ENCODE peak calls at places on chromosomes 3 and 15, in seven cellular contexts. One of them, this sample, is unnamed.

GRCh38 chr15:41572866-41573265 is 13.9 kb downstream of the TYRO3 start:
- DNase-seq in NCI-H1105 treated with DMSO at 0.1 percent for 48 hours: no peak
- DNase-seq in stimulated activated CD8-positive, alpha-beta memory T cell treated with anti-CD3 and anti-CD28 coated beads, Interleukin-15, amount 100 ng/mL, for 24 hours: no peak
- DNase-seq in GM03348: no peak
- DNase-seq in GDM1: no peak
- DNase-seq in B cell: no peak
- DNase-seq in uterus: no peak
- DNase-seq in this sample: no peak

GRCh38 chr3:159634414-159634813 is 354.2 kb upstream of the IL12A start:
- DNase-seq in NCI-H1105 treated with DMSO at 0.1 percent for 48 hours: peak; percentile 68
- DNase-seq in stimulated activated CD8-positive, alpha-beta memory T cell treated with anti-CD3 and anti-CD28 coated beads, Interleukin-15, amount 100 ng/mL, for 24 hours: no peak
- DNase-seq in GM03348: no peak
- DNase-seq in GDM1: no peak
- DNase-seq in B cell: no peak
- DNase-seq in uterus: no peak
- DNase-seq in this sample: no peak

GRCh38 chr3:76321615-76322014 is 536.3 kb upstream of the ZNF717 start:
- DNase-seq in NCI-H1105 treated with DMSO at 0.1 percent for 48 hours: no peak
- DNase-seq in stimulated activated CD8-positive, alpha-beta memory T cell treated with anti-CD3 and anti-CD28 coated beads, Interleukin-15, amount 100 ng/mL, for 24 hours: no peak
- DNase-seq in GM03348: no peak
- DNase-seq in GDM1: no peak
- DNase-seq in B cell: no peak
- DNase-seq in uterus: no peak
- DNase-seq in this sample: no peak

GRCh38 chr3:123292321-123293310 is 90.9 kb downstream of the SEC22A start:
- DNase-seq in NCI-H1105 treated with DMSO at 0.1 percent for 48 hours: no peak
- DNase-seq in stimulated activated CD8-positive, alpha-beta memory T cell treated with anti-CD3 and anti-CD28 coated beads, Interleukin-15, amount 100 ng/mL, for 24 hours: no peak
- DNase-seq in GM03348: no peak
- DNase-seq in GDM1: no peak
- DNase-seq in B cell: no peak
- DNase-seq in uterus: no peak
- DNase-seq in this sample: peak; percentile 78

GRCh38 chr15:31346367-31347066 is 19.9 kb downstream of the KLF13 start:
- DNase-seq in NCI-H1105 treated with DMSO at 0.1 percent for 48 hours: no peak
- DNase-seq in stimulated activated CD8-positive, alpha-beta memory T cell treated with anti-CD3 and anti-CD28 coated beads, Interleukin-15, amount 100 ng/mL, for 24 hours: no peak
- DNase-seq in GM03348: no peak
- DNase-seq in GDM1: no peak
- DNase-seq in B cell: peak; percentile 59
- DNase-seq in uterus: no peak
- DNase-seq in this sample: no peak

GRCh38 chr15:93974804-93975481 is 256.4 kb upstream of the MCTP2 start:
- DNase-seq in NCI-H1105 treated with DMSO at 0.1 percent for 48 hours: peak; percentile 19
- DNase-seq in stimulated activated CD8-positive, alpha-beta memory T cell treated with anti-CD3 and anti-CD28 coated beads, Interleukin-15, amount 100 ng/mL, for 24 hours: no peak
- DNase-seq in GM03348: peak; percentile 57
- DNase-seq in GDM1: no peak
- DNase-seq in B cell: no peak
- DNase-seq in uterus: no peak
- DNase-seq in this sample: peak; percentile 82

GRCh38 chr3:169147246-169148008 is 516.1 kb downstream of the MECOM start:
- DNase-seq in NCI-H1105 treated with DMSO at 0.1 percent for 48 hours: peak; percentile 72
- DNase-seq in stimulated activated CD8-positive, alpha-beta memory T cell treated with anti-CD3 and anti-CD28 coated beads, Interleukin-15, amount 100 ng/mL, for 24 hours: no peak
- DNase-seq in GM03348: peak; percentile 85
- DNase-seq in GDM1: no peak
- DNase-seq in B cell: no peak
- DNase-seq in uterus: no peak
- DNase-seq in this sample: peak; percentile 95

GRCh38 chr3:181880339-181880738 is 168.6 kb downstream of the SOX2 start:
- DNase-seq in NCI-H1105 treated with DMSO at 0.1 percent for 48 hours: peak; percentile 99
- DNase-seq in stimulated activated CD8-positive, alpha-beta memory T cell treated with anti-CD3 and anti-CD28 coated beads, Interleukin-15, amount 100 ng/mL, for 24 hours: no peak
- DNase-seq in GM03348: no peak
- DNase-seq in GDM1: no peak
- DNase-seq in B cell: no peak
- DNase-seq in uterus: no peak
- DNase-seq in this sample: peak; percentile 11

GRCh38 chr15:66673410-66674322 is 28.4 kb upstream of the SMAD6 start:
- DNase-seq in NCI-H1105 treated with DMSO at 0.1 percent for 48 hours: no peak
- DNase-seq in stimulated activated CD8-positive, alpha-beta memory T cell treated with anti-CD3 and anti-CD28 coated beads, Interleukin-15, amount 100 ng/mL, for 24 hours: no peak
- DNase-seq in GM03348: peak; percentile 35
- DNase-seq in GDM1: no peak
- DNase-seq in B cell: no peak
- DNase-seq in uterus: no peak
- DNase-seq in this sample: peak; percentile 93

GRCh38 chr15:84398763-84399701 is 163.5 kb downstream of the GOLGA6L4 start:
- DNase-seq in NCI-H1105 treated with DMSO at 0.1 percent for 48 hours: no peak
- DNase-seq in stimulated activated CD8-positive, alpha-beta memory T cell treated with anti-CD3 and anti-CD28 coated beads, Interleukin-15, amount 100 ng/mL, for 24 hours: no peak
- DNase-seq in GM03348: no peak
- DNase-seq in GDM1: no peak
- DNase-seq in B cell: peak; percentile 32
- DNase-seq in uterus: peak; percentile 12
- DNase-seq in this sample: no peak

GRCh38 chr3:62500556-62501294 is 127.4 kb upstream of the FEZF2 start:
- DNase-seq in NCI-H1105 treated with DMSO at 0.1 percent for 48 hours: no peak
- DNase-seq in stimulated activated CD8-positive, alpha-beta memory T cell treated with anti-CD3 and anti-CD28 coated beads, Interleukin-15, amount 100 ng/mL, for 24 hours: no peak
- DNase-seq in GM03348: no peak
- DNase-seq in GDM1: no peak
- DNase-seq in B cell: no peak
- DNase-seq in uterus: no peak
- DNase-seq in this sample: peak; percentile 91

GRCh38 chr3:47034868-47035489 is 55.5 kb downstream of the NBEAL2 start:
- DNase-seq in NCI-H1105 treated with DMSO at 0.1 percent for 48 hours: no peak
- DNase-seq in stimulated activated CD8-positive, alpha-beta memory T cell treated with anti-CD3 and anti-CD28 coated beads, Interleukin-15, amount 100 ng/mL, for 24 hours: no peak
- DNase-seq in GM03348: no peak
- DNase-seq in GDM1: no peak
- DNase-seq in B cell: no peak
- DNase-seq in uterus: no peak
- DNase-seq in this sample: no peak

GRCh38 chr15:40597024-40597423 is 3.0 kb downstream of the KNL1 start:
- DNase-seq in NCI-H1105 treated with DMSO at 0.1 percent for 48 hours: no peak
- DNase-seq in stimulated activated CD8-positive, alpha-beta memory T cell treated with anti-CD3 and anti-CD28 coated beads, Interleukin-15, amount 100 ng/mL, for 24 hours: no peak
- DNase-seq in GM03348: no peak
- DNase-seq in GDM1: no peak
- DNase-seq in B cell: no peak
- DNase-seq in uterus: no peak
- DNase-seq in this sample: no peak

GRCh38 chr15:30065025-30065801 is 17.5 kb upstream of the GOLGA8J start:
- DNase-seq in NCI-H1105 treated with DMSO at 0.1 percent for 48 hours: no peak
- DNase-seq in stimulated activated CD8-positive, alpha-beta memory T cell treated with anti-CD3 and anti-CD28 coated beads, Interleukin-15, amount 100 ng/mL, for 24 hours: no peak
- DNase-seq in GM03348: peak; percentile 70
- DNase-seq in GDM1: no peak
- DNase-seq in B cell: no peak
- DNase-seq in uterus: no peak
- DNase-seq in this sample: no peak